ENCODE peak calls at places on chromosomes 4 and X, in nine cellular contexts. V is lower leg skin; O is PC-9; D is stimulated activated CD4-positive, alpha-beta T cell treated with anti-CD3 and anti-CD28 coated beads, TNF-alpha, amount 100 ng/mL, for 1 hour; X is endothelial cell of umbilical vein; G is GM04504; N is activated T-cell treated with anti-CD3 and anti-CD28 coated beads for 24 hours; M is NCI-H2081; R is Peyer's patch. Z is an unnamed sample.

GRCh38 chrX:65644621-65645287 is 22.7 kb upstream of the MSN start:
- DNase-seq in V (peak; percentile 80), O (peak; percentile 58), D (no peak), X (peak; percentile 90), G (peak; percentile 71), N (no peak), M (no peak), R (no peak), Z (peak; percentile 27)

GRCh38 chr4:82382756-82383155 is 9.0 kb upstream of the HNRNPD start:
- DNase-seq in V (no peak), O (no peak), D (no peak), X (no peak), G (no peak), N (no peak), M (no peak), R (no peak), Z (no peak)

GRCh38 chrX:16946971-16947562 is 609 bp downstream of the REPS2 start:
- DNase-seq in V (peak; percentile 13), O (peak; percentile 16), D (no peak), X (no peak), G (no peak), N (no peak), M (no peak), R (no peak), Z (no peak)

GRCh38 chrX:38717871-38718270 is 83.4 kb upstream of the MID1IP1 start:
- DNase-seq in V (no peak), O (no peak), D (no peak), X (peak; percentile 4), G (no peak), N (no peak), M (no peak), R (no peak), Z (peak; percentile 36)

GRCh38 chr4:84631573-84631972 is 48.6 kb downstream of the CDS1 start:
- DNase-seq in V (no peak), O (no peak), D (no peak), X (no peak), G (no peak), N (no peak), M (no peak), R (no peak), Z (no peak)

GRCh38 chr4:71187399-71188196 is 151.2 kb upstream of the SLC4A4 start:
- DNase-seq in V (no peak), O (peak; percentile 5), D (no peak), X (no peak), G (no peak), N (no peak), M (no peak), R (no peak), Z (peak; percentile 56)

GRCh38 chr4:46931981-46932380 is 22.9 kb upstream of the COX7B2 start:
- DNase-seq in V (no peak), O (no peak), D (no peak), X (peak; percentile 35), G (no peak), N (no peak), M (peak; percentile 18), R (no peak), Z (peak; percentile 47)

GRCh38 chr4:164293181-164293580 is 460.8 kb upstream of the SMIM31 start:
- DNase-seq in V (no peak), O (no peak), D (no peak), X (no peak), G (no peak), N (no peak), M (no peak), R (no peak), Z (no peak)

GRCh38 chrX:128051526-128051925 is 677 bp downstream of the ACTRT1 start:
- DNase-seq in V (no peak), O (no peak), D (no peak), X (no peak), G (no peak), N (no peak), M (no peak), R (no peak), Z (no peak)

GRCh38 chr4:125321709-125322362 is 7.1 kb downstream of the FAT4 start:
- DNase-seq in V (no peak), O (no peak), D (no peak), X (peak; percentile 70), G (peak; percentile 54), N (no peak), M (no peak), R (no peak), Z (no peak)

GRCh38 chr4:38730830-38731646 is 51.8 kb downstream of the TLR10 start:
- DNase-seq in V (peak; percentile 79), O (peak; percentile 74), D (peak; percentile 89), X (peak; percentile 73), G (peak; percentile 52), N (peak; percentile 81), M (peak; percentile 78), R (peak; percentile 73), Z (peak; percentile 92)

GRCh38 chr4:74433541-74434172 is 11.3 kb upstream of the AREG start:
- DNase-seq in V (no peak), O (no peak), D (no peak), X (no peak), G (no peak), N (no peak), M (no peak), R (no peak), Z (no peak)

GRCh38 chrX:9356846-9357245 is 108.0 kb upstream of the TBL1X start:
- DNase-seq in V (no peak), O (no peak), D (no peak), X (no peak), G (peak; percentile 35), N (no peak), M (no peak), R (no peak), Z (no peak)

GRCh38 chr4:2604614-2605013 is 68.2 kb downstream of the FAM193A start:
- DNase-seq in V (no peak), O (no peak), D (no peak), X (no peak), G (no peak), N (no peak), M (no peak), R (no peak), Z (no peak)

GRCh38 chr4:61385302-61385701 is 185.2 kb downstream of the ADGRL3 start:
- DNase-seq in V (no peak), O (no peak), D (no peak), X (no peak), G (no peak), N (no peak), M (no peak), R (no peak), Z (no peak)

GRCh38 chr4:114423582-114423981 is 175.0 kb upstream of the UGT8 start:
- DNase-seq in V (no peak), O (no peak), D (no peak), X (no peak), G (no peak), N (no peak), M (no peak), R (no peak), Z (no peak)

GRCh38 chr4:161936625-161937133 is 227.1 kb downstream of the FSTL5 start:
- DNase-seq in V (no peak), O (peak; percentile 66), D (no peak), X (peak; percentile 91), G (peak; percentile 84), N (no peak), M (no peak), R (no peak), Z (no peak)

GRCh38 chrX:11555759-11556158 is 110.0 kb downstream of the ARHGAP6 start:
- DNase-seq in V (no peak), O (no peak), D (no peak), X (no peak), G (no peak), N (no peak), M (no peak), R (no peak), Z (no peak)

GRCh38 chrX:31540313-31540712 is 468.5 kb upstream of the FTHL17 start:
- DNase-seq in V (no peak), O (no peak), D (no peak), X (peak; percentile 11), G (no peak), N (no peak), M (no peak), R (no peak), Z (no peak)

GRCh38 chr4:1994935-1995334 is 13.8 kb downstream of the NELFA start:
- DNase-seq in V (no peak), O (no peak), D (no peak), X (no peak), G (no peak), N (no peak), M (no peak), R (no peak), Z (no peak)

GRCh38 chr4:77473509-77473908 is 132.1 kb upstream of the CXCL13 start:
- DNase-seq in V (no peak), O (no peak), D (no peak), X (peak; percentile 16), G (no peak), N (no peak), M (no peak), R (no peak), Z (peak; percentile 47)

GRCh38 chrX:12434493-12434892 is 296.2 kb downstream of the FRMPD4 start:
- DNase-seq in V (no peak), O (no peak), D (no peak), X (no peak), G (no peak), N (no peak), M (no peak), R (no peak), Z (peak; percentile 33)

GRCh38 chr4:145347684-145348083 is 134.0 kb upstream of the SMAD1 start:
- DNase-seq in V (no peak), O (no peak), D (no peak), X (no peak), G (no peak), N (no peak), M (no peak), R (no peak), Z (no peak)

GRCh38 chrX:22105231-22105630 is 73.1 kb downstream of the PHEX start:
- DNase-seq in V (no peak), O (no peak), D (no peak), X (no peak), G (no peak), N (no peak), M (no peak), R (no peak), Z (no peak)

GRCh38 chr4:76282941-76283689 is 23.4 kb upstream of the STBD1 start:
- DNase-seq in V (no peak), O (no peak), D (no peak), X (no peak), G (no peak), N (no peak), M (no peak), R (no peak), Z (no peak)

GRCh38 chr4:75099321-75099720 is 166.4 kb downstream of the PARM1 start:
- DNase-seq in V (no peak), O (peak; percentile 31), D (no peak), X (no peak), G (no peak), N (no peak), M (peak; percentile 1), R (peak; percentile 62), Z (no peak)

GRCh38 chrX:115892787-115893671 is 277.5 kb upstream of the AGTR2 start:
- DNase-seq in V (no peak), O (peak; percentile 91), D (no peak), X (no peak), G (peak; percentile 36), N (no peak), M (peak; percentile 59), R (peak; percentile 20), Z (peak; percentile 68)

GRCh38 chr4:1562771-1563170 is 121.3 kb downstream of the FAM53A start:
- DNase-seq in V (no peak), O (no peak), D (no peak), X (no peak), G (no peak), N (no peak), M (no peak), R (no peak), Z (no peak)

GRCh38 chr4:36159208-36159607 is 85.1 kb downstream of the ARAP2 start:
- DNase-seq in V (no peak), O (no peak), D (no peak), X (no peak), G (no peak), N (no peak), M (no peak), R (no peak), Z (peak; percentile 40)

GRCh38 chr4:17111959-17112659 is 213.7 kb upstream of the LDB2 start:
- DNase-seq in V (no peak), O (no peak), D (no peak), X (no peak), G (no peak), N (no peak), M (no peak), R (no peak), Z (peak; percentile 63)

GRCh38 chr4:138341739-138342415 is 99.7 kb upstream of the SLC7A11 start:
- DNase-seq in V (no peak), O (no peak), D (no peak), X (no peak), G (no peak), N (no peak), M (no peak), R (no peak), Z (no peak)